ENCODE peak calls at places on chromosomes 13 and 19, in four cellular contexts. Z is uterus, R is ovary, J is testis. E is an unnamed sample. For H3K4me1, the result is how much of the 10 kb centered on the place peaks cover.

GRCh38 chr19:47569331-47569730 is 3.6 kb downstream of the ZNF541 start:
- DNase-seq in Z (no peak), R (no peak), J (no peak), E (no peak)

GRCh38 chr13:99911965-99912566 is 59.5 kb downstream of the ZIC5 start:
- DNase-seq in Z (no peak), R (no peak), J (no peak), E (no peak)

GRCh38 chr13:106680796-106681482 is 113.0 kb upstream of the ARGLU1 start:
- DNase-seq in Z (no peak), R (no peak), J (peak), E (peak)

GRCh38 chr13:23321534-23322241 is 111.8 kb downstream of the SACS start:
- DNase-seq in Z (peak), R (no peak), J (no peak), E (no peak)

GRCh38 chr13:50678464-50679162 is 164.9 kb downstream of the DLEU7 start:
- DNase-seq in Z (no peak), R (no peak), J (peak), E (peak)

GRCh38 chr19:42528354-42529247 is at the start of gene CEACAM1:
- DNase-seq in Z (peak), R (no peak), J (peak), E (no peak)

GRCh38 chr13:38686635-38687245 is at the start of gene FREM2:
- DNase-seq in Z (no peak), R (peak), J (peak), E (no peak)

GRCh38 chr19:34999498-35000337 is at the start of gene GRAMD1A:
- DNase-seq in Z (peak), R (peak), J (peak), E (peak)

GRCh38 chr13:111187879-111188643 is 73.0 kb downstream of the ARHGEF7 start:
- DNase-seq in Z (no peak), R (no peak), J (no peak), E (no peak)

GRCh38 chr19:56083668-56084067 is 37.4 kb downstream of the ZNF787 start:
- DNase-seq in Z (no peak), R (no peak), J (no peak), E (no peak)

GRCh38 chr19:38204096-38204495 is 19.9 kb downstream of the DPF1 start:
- DNase-seq in Z (no peak), R (no peak), J (no peak), E (no peak)

GRCh38 chr19:9839415-9839814 is 4.3 kb downstream of the PIN1 start:
- DNase-seq in Z (no peak), R (no peak), J (peak), E (no peak)

GRCh38 chr19:6740589-6741348 is 1.3 kb downstream of the TRIP10 start:
- DNase-seq in Z (peak), R (peak), J (peak), E (no peak)

GRCh38 chr13:75405976-75406703 is 75.8 kb downstream of the TBC1D4 start:
- DNase-seq in Z (no peak), R (no peak), J (no peak), E (no peak)

GRCh38 chr13:43493496-43494000 is 293.2 kb downstream of the ENOX1 start:
- DNase-seq in Z (no peak), R (no peak), J (no peak), E (no peak)

GRCh38 chr13:106570354-106570822 is 2.5 kb upstream of the ARGLU1 start:
- DNase-seq in Z (peak), R (peak), J (peak), E (no peak)

GRCh38 chr13:57787058-57787791 is 155.7 kb downstream of the PCDH17 start:
- DNase-seq in Z (no peak), R (no peak), J (peak), E (no peak)

GRCh38 chr13:31982124-31982523 is 49.5 kb upstream of the FRY start:
- DNase-seq in Z (no peak), R (no peak), J (no peak), E (no peak)

GRCh38 chr19:30335306-30335886 is 36.8 kb upstream of the ZNF536 start:
- DNase-seq in Z (no peak), R (no peak), J (no peak), E (no peak)

GRCh38 chr13:28429685-28430290 is 65.1 kb downstream of the FLT1 start:
- DNase-seq in Z (no peak), R (no peak), J (no peak), E (no peak)

GRCh38 chr19:35264281-35265125 is 4.3 kb upstream of the USF2 start:
- DNase-seq in Z (peak), R (peak), J (peak), E (no peak)

GRCh38 chr19:43519436-43520088 is 7.4 kb downstream of the ETHE1 start:
- DNase-seq in Z (peak), R (peak), J (peak), E (no peak)

GRCh38 chr19:33734913-33735312 is 61.8 kb upstream of the KCTD15 start:
- DNase-seq in Z (no peak), R (no peak), J (no peak), E (no peak)

GRCh38 chr19:47124937-47125668 is 5.5 kb upstream of the SAE1 start:
- DNase-seq in Z (no peak), R (no peak), J (peak), E (no peak)

GRCh38 chr19:17281391-17282304 is at the start of gene ANKLE1:
- DNase-seq in Z (no peak), R (peak), J (no peak), E (no peak)

GRCh38 chr19:47143322-47144073 is 12.9 kb downstream of the SAE1 start:
- DNase-seq in Z (no peak), R (no peak), J (no peak), E (no peak)

GRCh38 chr13:72255908-72256307 is 388.9 kb upstream of the DACH1 start:
- DNase-seq in Z (no peak), R (no peak), J (peak), E (no peak)

GRCh38 chr13:30128591-30128990 is 178.8 kb downstream of the KATNAL1 start:
- DNase-seq in Z (no peak), R (no peak), J (no peak), E (no peak)

GRCh38 chr19:1633269-1633606 is 19.2 kb downstream of the TCF3 start:
- DNase-seq in Z (no peak), R (no peak), J (no peak), E (no peak)

GRCh38 chr19:1634242-1634937 is 18.0 kb downstream of the TCF3 start:
- DNase-seq in Z (no peak), R (no peak), J (no peak), E (no peak)

GRCh38 chr19:1631557-1632100 is 20.8 kb downstream of the TCF3 start:
- DNase-seq in Z (no peak), R (no peak), J (no peak), E (no peak)

GRCh38 chr19:1630811-1631210 is 21.6 kb downstream of the TCF3 start:
- DNase-seq in Z (no peak), R (no peak), J (no peak), E (no peak)

GRCh38 chr19:1632462-1633268 is 19.8 kb downstream of the TCF3 start:
- DNase-seq in Z (no peak), R (no peak), J (no peak), E (no peak)
- TF ChIP-seq POLR2A in Z (no peak), R (no peak), J (no peak), E (no peak)

GRCh38 chr19:18309525-18310064 is 13.3 kb downstream of the LSM4 start:
- DNase-seq in Z (no peak), R (no peak), J (no peak), E (no peak)
- H3K4me1 ChIP-seq in Z (under half), R (under half), J (under half), E (under half)

GRCh38 chr19:41427647-41428480 is 690 bp upstream of the B3GNT8 start:
- DNase-seq in Z (peak), R (peak), J (no peak), E (no peak)

GRCh38 chr19:41426116-41426841 is 895 bp downstream of the B3GNT8 start:
- DNase-seq in Z (no peak), R (peak), J (no peak), E (no peak)

GRCh38 chr19:41426952-41427646 is at the start of gene B3GNT8:
- DNase-seq in Z (peak), R (peak), J (peak), E (peak)

GRCh38 chr19:41430907-41431306 is 3.7 kb upstream of the B3GNT8 start:
- DNase-seq in Z (no peak), R (no peak), J (no peak), E (no peak)

DNA sequence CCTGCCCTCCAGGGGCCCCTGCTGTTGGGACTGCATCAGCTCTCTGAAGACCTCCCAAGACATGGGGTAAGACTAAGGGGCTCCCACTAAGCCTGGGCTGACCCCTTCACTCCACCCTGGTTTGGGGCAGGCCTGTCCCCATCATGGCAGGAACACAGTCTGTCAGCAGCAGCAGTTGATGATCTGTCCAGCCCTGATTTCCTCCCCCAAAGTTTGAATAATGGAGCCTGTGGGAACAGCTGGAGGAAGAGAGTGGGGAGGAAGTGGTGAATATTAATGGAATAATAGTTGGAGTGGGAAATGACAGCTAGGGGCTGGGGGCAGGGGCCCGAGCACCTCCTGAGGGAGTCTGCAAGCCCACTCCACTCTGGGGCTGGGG is 1.3 kb upstream of the B3GNT8 start:
- DNase-seq in Z (no peak), R (no peak), J (no peak), E (no peak)
- H3K4me3 ChIP-seq in Z (no peak), R (peak), J (no peak), E (peak)

DNA sequence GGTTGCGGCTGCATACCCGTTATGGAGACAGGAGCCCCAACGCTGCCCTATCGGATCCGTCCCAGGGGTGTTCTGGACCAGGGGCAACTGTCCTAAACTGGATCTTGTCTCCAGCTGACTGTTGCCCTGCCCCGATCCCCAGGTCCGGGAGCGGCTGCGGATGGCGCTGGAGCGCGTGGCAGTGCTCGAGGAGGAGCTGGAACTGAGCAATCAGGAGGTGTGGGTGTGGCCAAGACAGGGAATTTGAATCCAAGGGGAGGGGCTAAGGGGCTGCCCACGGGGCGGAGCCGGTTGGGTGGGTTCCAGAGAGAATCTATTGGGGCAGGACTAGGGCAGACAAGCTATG is 9.9 kb downstream of the PPFIA3 start:
- DNase-seq in Z (no peak), R (no peak), J (no peak), E (no peak)
- TF ChIP-seq POLR2A in Z (no peak), R (no peak), J (no peak), E (no peak)

GRCh38 chr19:44750713-44751112 is 2.2 kb downstream of the BCL3 start:
- DNase-seq in Z (no peak), R (no peak), J (no peak), E (no peak)
- H3K4me1 ChIP-seq in Z (under half), R (under half), J (half or more), E (half or more)

DNA sequence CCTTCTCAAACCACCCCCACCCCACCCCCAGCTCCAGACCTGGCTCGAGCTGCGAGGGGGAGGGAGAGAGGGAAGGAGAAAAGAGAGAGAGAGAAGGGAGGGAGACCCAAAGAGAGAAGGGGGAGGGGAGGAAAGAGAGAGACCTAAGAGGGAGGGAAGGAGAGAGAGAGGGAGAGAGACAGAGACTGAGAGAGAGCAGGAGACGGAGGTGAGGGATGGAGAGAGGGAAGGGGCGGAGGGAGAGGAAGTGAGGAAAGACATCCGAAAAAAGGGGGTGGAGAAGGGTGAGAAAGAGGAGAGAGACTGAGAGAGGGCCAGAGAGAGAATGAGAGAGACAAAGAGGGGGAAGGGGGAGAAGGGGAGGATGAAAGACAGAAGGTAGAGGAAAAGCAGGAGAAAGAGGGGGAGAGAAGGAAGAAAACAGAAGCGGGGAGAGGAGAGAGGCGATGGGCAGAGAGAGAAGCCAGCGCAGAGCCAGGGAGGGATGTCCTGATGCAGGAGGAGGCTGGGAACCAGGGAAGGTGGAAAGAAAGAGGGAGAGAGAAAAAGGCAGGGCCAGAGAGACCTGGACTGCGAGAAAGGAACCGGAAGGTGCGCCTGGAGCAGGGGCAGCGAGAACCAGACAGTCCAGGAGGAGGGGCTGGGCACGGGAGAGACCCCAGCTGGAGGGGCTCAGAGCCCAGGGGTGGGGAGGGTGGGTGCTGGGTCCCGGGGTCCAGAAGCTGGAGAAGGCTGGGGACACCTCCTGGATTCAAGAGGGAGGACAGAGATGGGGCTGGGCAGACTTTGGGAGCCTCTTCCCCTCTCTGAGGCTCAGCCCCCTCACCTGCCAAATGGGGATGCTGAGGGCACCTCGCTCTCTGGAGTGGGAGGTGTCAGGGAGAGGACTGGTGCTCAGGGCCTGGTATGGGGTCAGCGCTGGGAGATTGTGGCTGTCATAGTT is 1.7 kb upstream of the SPACA6 start:
- DNase-seq in Z (no peak), R (peak), J (peak), E (peak)
- H3K4me3 ChIP-seq in Z (peak), R (peak), J (peak), E (peak)

GRCh38 chr19:49155005-49155826 is at the start of gene HRC:
- DNase-seq in Z (no peak), R (no peak), J (peak), E (no peak)
- TF ChIP-seq POLR2A in Z (no peak), R (no peak), J (no peak), E (peak)

GRCh38 chr13:53732664-53733063 is 704.1 kb downstream of the OLFM4 start:
- DNase-seq in Z (no peak), R (no peak), J (no peak), E (no peak)
- H3K4me1 ChIP-seq in Z (under half), R (under half), J (under half), E (under half)

GRCh38 chr19:57583104-57583520 is 833 bp upstream of the ZIK1 start:
- DNase-seq in Z (no peak), R (no peak), J (no peak), E (no peak)

GRCh38 chr19:57578487-57579205 is at the start of gene ZNF416:
- DNase-seq in Z (peak), R (peak), J (peak), E (peak)

GRCh38 chr19:57587529-57587928 is 3.6 kb downstream of the ZIK1 start:
- DNase-seq in Z (no peak), R (no peak), J (no peak), E (no peak)

GRCh38 chr19:57583521-57584416 is at the start of gene ZIK1:
- DNase-seq in Z (peak), R (peak), J (peak), E (peak)
- H3K4me3 ChIP-seq in Z (peak), R (peak), J (peak), E (peak)

GRCh38 chr13:27245610-27246009 is 5.7 kb upstream of the RPL21 start:
- DNase-seq in Z (no peak), R (no peak), J (no peak), E (no peak)

GRCh38 chr13:27257233-27257568 is 5.8 kb downstream of the RPL21 start:
- DNase-seq in Z (no peak), R (no peak), J (no peak), E (no peak)

GRCh38 chr13:27252467-27252866 is 1.1 kb downstream of the RPL21 start:
- DNase-seq in Z (no peak), R (no peak), J (no peak), E (no peak)

GRCh38 chr13:27250833-27251165 is 559 bp upstream of the RPL21 start:
- DNase-seq in Z (no peak), R (no peak), J (no peak), E (no peak)

GRCh38 chr13:27251166-27252088 is at the start of gene RPL21:
- DNase-seq in Z (peak), R (peak), J (peak), E (peak)
- TF ChIP-seq POLR2A in Z (peak), R (peak), J (no peak), E (peak)

E was measured in esophagus muscularis mucosa.